ENCODE peak calls at places on chromosomes 16 and 17, in four cellular contexts. One of them, this sample, is unnamed.

GRCh38 chr16:71320021-71320420 is 30.8 kb upstream of the CMTR2 start:
- DNase-seq in body of pancreas: no peak
- DNase-seq in uterus: no peak
- DNase-seq in pancreas: no peak
- DNase-seq in this sample: no peak

GRCh38 chr16:15942901-15943690 is 6.3 kb upstream of the ABCC1 start:
- DNase-seq in body of pancreas: no peak
- DNase-seq in uterus: no peak
- DNase-seq in pancreas: no peak
- DNase-seq in this sample: no peak

GRCh38 chr16:27704252-27704651 is 154.3 kb downstream of the KATNIP start:
- DNase-seq in body of pancreas: no peak
- DNase-seq in uterus: no peak
- DNase-seq in pancreas: no peak
- DNase-seq in this sample: no peak

GRCh38 chr17:4948997-4949320 is 629 bp upstream of the PFN1 start:
- DNase-seq in body of pancreas: peak; percentile 82
- DNase-seq in uterus: peak; percentile 79
- DNase-seq in pancreas: peak; percentile 78
- DNase-seq in this sample: peak; percentile 94

GRCh38 chr17:80887639-80888175 is 103.9 kb upstream of the CHMP6 start:
- DNase-seq in body of pancreas: no peak
- DNase-seq in uterus: no peak
- DNase-seq in pancreas: no peak
- DNase-seq in this sample: no peak

GRCh38 chr17:67157732-67158639 is 87.0 kb downstream of the HELZ start:
- DNase-seq in body of pancreas: no peak
- DNase-seq in uterus: no peak
- DNase-seq in pancreas: no peak
- DNase-seq in this sample: peak; percentile 79

GRCh38 chr16:74862743-74863244 is 88.2 kb upstream of the FA2H start:
- DNase-seq in body of pancreas: no peak
- DNase-seq in uterus: no peak
- DNase-seq in pancreas: no peak
- DNase-seq in this sample: peak; percentile 68

GRCh38 chr16:27463741-27464662 is 62.0 kb downstream of the IL21R start:
- DNase-seq in body of pancreas: no peak
- DNase-seq in uterus: no peak
- DNase-seq in pancreas: no peak
- DNase-seq in this sample: no peak

GRCh38 chr16:81567987-81568748 is 123.6 kb downstream of the CMIP start:
- DNase-seq in body of pancreas: peak; percentile 56
- DNase-seq in uterus: no peak
- DNase-seq in pancreas: peak; percentile 29
- DNase-seq in this sample: peak; percentile 24

GRCh38 chr17:60971515-60972369 is 294.1 kb downstream of the BCAS3 start:
- DNase-seq in body of pancreas: peak; percentile 48
- DNase-seq in uterus: peak; percentile 22
- DNase-seq in pancreas: no peak
- DNase-seq in this sample: peak; percentile 83

GRCh38 chr16:65319621-65320231 is 197.9 kb upstream of the CDH11 start:
- DNase-seq in body of pancreas: no peak
- DNase-seq in uterus: no peak
- DNase-seq in pancreas: no peak
- DNase-seq in this sample: no peak

GRCh38 chr17:41772218-41772585 is 14.3 kb downstream of the JUP start:
- DNase-seq in body of pancreas: peak; percentile 82
- DNase-seq in uterus: no peak
- DNase-seq in pancreas: peak; percentile 73
- DNase-seq in this sample: no peak

GRCh38 chr17:7046127-7046724 is 2.3 kb upstream of the SLC16A11 start:
- DNase-seq in body of pancreas: peak; percentile 95
- DNase-seq in uterus: no peak
- DNase-seq in pancreas: peak; percentile 85
- DNase-seq in this sample: peak; percentile 36

GRCh38 chr17:13474073-13474800 is 127.5 kb downstream of the HS3ST3A1 start:
- DNase-seq in body of pancreas: no peak
- DNase-seq in uterus: no peak
- DNase-seq in pancreas: no peak
- DNase-seq in this sample: peak; percentile 60

GRCh38 chr17:83064021-83064731 is 15.2 kb upstream of the METRNL start:
- DNase-seq in body of pancreas: no peak
- DNase-seq in uterus: peak; percentile 8
- DNase-seq in pancreas: peak; percentile 1
- DNase-seq in this sample: no peak

GRCh38 chr17:17537311-17538099 is 41.3 kb upstream of the RASD1 start:
- DNase-seq in body of pancreas: peak; percentile 42
- DNase-seq in uterus: no peak
- DNase-seq in pancreas: no peak
- DNase-seq in this sample: no peak

GRCh38 chr16:30619207-30619606 is 9.0 kb upstream of the ZNF689 start:
- DNase-seq in body of pancreas: no peak
- DNase-seq in uterus: no peak
- DNase-seq in pancreas: no peak
- DNase-seq in this sample: no peak

GRCh38 chr16:10569629-10570028 is 10.8 kb downstream of the EMP2 start:
- DNase-seq in body of pancreas: no peak
- DNase-seq in uterus: no peak
- DNase-seq in pancreas: no peak
- DNase-seq in this sample: no peak

GRCh38 chr16:556479-557173 is 3.6 kb upstream of the PRR35 start:
- DNase-seq in body of pancreas: no peak
- DNase-seq in uterus: no peak
- DNase-seq in pancreas: no peak
- DNase-seq in this sample: no peak

GRCh38 chr16:71258371-71258770 is 27.8 kb upstream of the HYDIN start:
- DNase-seq in body of pancreas: no peak
- DNase-seq in uterus: no peak
- DNase-seq in pancreas: no peak
- DNase-seq in this sample: no peak

GRCh38 chr17:56594528-56595418 is 1.3 kb downstream of the NOG start:
- DNase-seq in body of pancreas: no peak
- DNase-seq in uterus: no peak
- DNase-seq in pancreas: no peak
- DNase-seq in this sample: no peak

GRCh38 chr17:27778193-27778592 is 22.1 kb downstream of the NOS2 start:
- DNase-seq in body of pancreas: no peak
- DNase-seq in uterus: no peak
- DNase-seq in pancreas: no peak
- DNase-seq in this sample: peak; percentile 51

GRCh38 chr17:57484081-57484666 is 227.9 kb downstream of the MSI2 start:
- DNase-seq in body of pancreas: no peak
- DNase-seq in uterus: no peak
- DNase-seq in pancreas: no peak
- DNase-seq in this sample: no peak

GRCh38 chr17:50144346-50144745 is 6.1 kb downstream of the PPP1R9B start:
- DNase-seq in body of pancreas: no peak
- DNase-seq in uterus: no peak
- DNase-seq in pancreas: no peak
- DNase-seq in this sample: no peak

GRCh38 chr17:76153202-76153601 is 12.2 kb upstream of the FOXJ1 start:
- DNase-seq in body of pancreas: no peak
- DNase-seq in uterus: no peak
- DNase-seq in pancreas: no peak
- DNase-seq in this sample: no peak

GRCh38 chr16:67538666-67539101 is 10.1 kb downstream of the RIPOR1 start:
- DNase-seq in body of pancreas: no peak
- DNase-seq in uterus: no peak
- DNase-seq in pancreas: no peak
- DNase-seq in this sample: peak; percentile 71

GRCh38 chr16:89506791-89507191 is 1.4 kb upstream of the SPG7 start:
- DNase-seq in body of pancreas: no peak
- DNase-seq in uterus: no peak
- DNase-seq in pancreas: no peak
- DNase-seq in this sample: no peak

GRCh38 chr16:89510526-89510925 is 2.3 kb downstream of the SPG7 start:
- DNase-seq in body of pancreas: no peak
- DNase-seq in uterus: no peak
- DNase-seq in pancreas: no peak
- DNase-seq in this sample: no peak

GRCh38 chr16:89507219-89507833 is 877 bp upstream of the SPG7 start:
- DNase-seq in body of pancreas: no peak
- DNase-seq in uterus: no peak
- DNase-seq in pancreas: no peak
- DNase-seq in this sample: no peak

GRCh38 chr16:89506113-89506504 is 2.1 kb upstream of the SPG7 start:
- DNase-seq in body of pancreas: no peak
- DNase-seq in uterus: no peak
- DNase-seq in pancreas: no peak
- DNase-seq in this sample: no peak

GRCh38 chr16:89507834-89508590 is at the start of gene SPG7:
- DNase-seq in body of pancreas: peak; percentile 87
- DNase-seq in uterus: peak; percentile 75
- DNase-seq in pancreas: peak; percentile 78
- DNase-seq in this sample: peak; percentile 90
- TF ChIP-seq CTCF in body of pancreas: no peak
- TF ChIP-seq CTCF in uterus: peak; percentile 6
- TF ChIP-seq CTCF in pancreas: no peak
- TF ChIP-seq CTCF in this sample: no peak

DNA sequence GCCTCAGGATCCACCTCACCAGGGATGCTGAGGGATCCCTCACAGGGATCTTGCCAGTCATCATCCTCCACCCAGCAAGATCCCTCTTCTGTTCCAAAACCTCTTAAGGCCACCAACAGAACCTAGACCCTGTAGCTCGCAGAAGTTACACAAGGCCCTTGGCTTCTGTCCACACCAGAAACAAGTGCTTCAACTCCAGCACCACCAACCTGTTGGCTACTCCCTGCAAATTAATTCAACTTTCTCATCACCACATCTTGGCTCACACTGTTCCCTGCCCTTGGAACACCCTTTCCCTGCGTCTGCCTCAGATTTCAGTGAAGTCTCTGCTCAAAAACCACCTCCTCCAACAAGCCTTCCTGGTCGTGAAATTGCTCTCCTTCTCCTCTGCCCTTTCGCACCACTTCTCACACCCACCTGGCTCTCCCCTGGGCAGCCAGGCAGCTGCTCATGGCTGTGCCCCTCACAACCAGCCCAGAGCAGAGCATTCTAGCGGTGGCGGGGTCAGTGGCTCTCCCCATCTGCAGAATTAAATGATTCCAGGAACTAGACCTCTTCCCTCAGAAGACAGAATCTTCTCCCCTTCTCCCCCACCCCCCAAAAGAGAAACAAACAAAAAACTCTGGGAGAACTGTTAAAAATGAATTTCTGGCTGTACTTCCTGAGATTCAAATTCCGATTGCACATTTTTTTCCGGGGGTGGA is 1.8 kb downstream of the PLLP start:
- DNase-seq in body of pancreas: peak; percentile 58
- DNase-seq in uterus: no peak
- DNase-seq in pancreas: no peak
- DNase-seq in this sample: no peak
- H3K4me3 ChIP-seq in body of pancreas: no peak overlapping the region
- H3K4me3 ChIP-seq in uterus: no peak overlapping the region
- H3K4me3 ChIP-seq in pancreas: no peak overlapping the region
- H3K4me3 ChIP-seq in this sample: no peak overlapping the region

DNA sequence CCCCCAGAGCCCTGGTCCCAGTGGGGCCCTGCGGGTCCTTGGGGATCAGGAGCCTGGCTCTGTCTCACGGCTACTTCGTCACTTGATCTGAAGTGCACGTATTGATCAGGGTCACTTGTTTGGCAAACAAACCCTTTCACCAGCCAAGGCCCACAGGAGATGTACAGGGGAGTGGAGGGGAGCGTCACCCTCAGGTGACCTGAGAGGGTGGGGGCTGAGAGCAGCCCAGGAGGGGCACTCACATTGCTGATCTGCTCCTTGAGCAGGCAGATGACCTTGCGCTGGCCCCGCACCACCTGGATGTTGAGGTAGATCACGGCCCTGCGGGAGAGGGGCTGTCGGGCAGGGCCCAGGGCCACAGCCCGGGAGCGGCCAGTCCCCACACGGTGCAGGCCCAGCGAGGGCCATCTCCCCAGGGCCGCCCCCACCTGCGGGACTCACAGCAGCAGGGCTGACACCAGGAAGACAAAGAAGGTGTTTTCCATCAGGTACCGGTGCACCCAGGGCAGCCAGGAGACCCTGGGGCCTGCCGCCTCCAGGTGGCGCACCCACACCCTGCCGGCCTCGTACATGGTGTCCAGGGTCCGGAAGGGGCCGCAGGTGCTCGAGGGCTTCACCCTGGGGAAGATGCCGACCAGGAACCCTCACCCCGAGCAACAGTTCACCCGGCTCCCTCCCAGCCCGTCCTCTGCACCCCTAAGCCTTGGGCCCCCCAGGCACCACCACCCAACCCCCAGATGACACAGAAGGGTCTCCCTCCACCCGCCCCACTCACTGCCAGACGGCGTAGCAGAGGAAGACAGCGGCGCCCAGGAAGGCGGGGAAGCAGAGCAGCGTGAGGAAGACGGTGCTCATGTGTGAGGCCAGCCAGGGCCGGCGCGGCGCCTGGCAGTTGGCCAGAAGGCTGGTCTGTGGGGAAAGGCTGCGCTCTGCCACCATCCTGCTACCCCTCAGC is 11.3 kb downstream of the TMC6 start:
- DNase-seq in body of pancreas: peak; percentile 74
- DNase-seq in uterus: peak; percentile 14
- DNase-seq in pancreas: no peak
- DNase-seq in this sample: no peak
- TF ChIP-seq CTCF in body of pancreas: peak; percentile 70
- TF ChIP-seq CTCF in uterus: no peak
- TF ChIP-seq CTCF in pancreas: peak; percentile 46
- TF ChIP-seq CTCF in this sample: peak; percentile 39

GRCh38 chr17:74938194-74938950 is 2.7 kb downstream of the OTOP3 start:
- DNase-seq in body of pancreas: no peak
- DNase-seq in uterus: no peak
- DNase-seq in pancreas: no peak
- DNase-seq in this sample: no peak

GRCh38 chr17:74939534-74939933 is 3.8 kb downstream of the OTOP3 start:
- DNase-seq in body of pancreas: no peak
- DNase-seq in uterus: no peak
- DNase-seq in pancreas: no peak
- DNase-seq in this sample: no peak

GRCh38 chr17:74943808-74944522 is 8.3 kb downstream of the OTOP3 start:
- DNase-seq in body of pancreas: no peak
- DNase-seq in uterus: no peak
- DNase-seq in pancreas: no peak
- DNase-seq in this sample: peak; percentile 7

GRCh38 chr17:74937064-74938051 is 1.7 kb downstream of the OTOP3 start:
- DNase-seq in body of pancreas: no peak
- DNase-seq in uterus: no peak
- DNase-seq in pancreas: no peak
- DNase-seq in this sample: peak; percentile 4

DNA sequence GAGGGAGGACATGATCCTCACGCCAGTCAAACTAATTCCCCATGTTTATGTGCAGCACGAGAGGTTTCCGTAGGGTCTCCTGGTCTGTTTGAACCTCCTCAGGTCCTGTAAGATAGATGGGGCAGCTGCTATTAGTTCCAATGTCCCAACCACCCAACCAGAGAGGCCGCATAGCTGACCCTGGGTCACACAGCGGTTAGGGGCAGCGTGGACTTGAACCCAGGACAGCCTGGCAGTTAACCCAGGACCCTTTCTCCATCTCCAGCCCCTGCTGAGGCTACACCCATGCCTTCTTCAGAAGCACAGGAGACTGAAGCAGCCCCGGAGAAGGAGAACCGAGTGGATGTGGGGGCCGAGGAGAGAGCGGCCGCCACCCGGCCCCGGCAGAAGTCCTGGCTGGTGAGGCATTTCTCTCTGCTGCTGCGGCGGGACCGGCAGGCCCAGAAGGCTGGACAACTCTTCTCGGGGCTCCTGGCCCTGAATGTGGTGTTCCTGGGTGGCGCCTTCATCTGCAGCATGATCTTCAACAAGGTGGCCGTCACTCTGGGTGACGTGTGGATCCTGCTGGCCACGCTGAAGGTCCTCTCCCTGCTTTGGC is 5.5 kb downstream of the OTOP3 start:
- DNase-seq in body of pancreas: no peak
- DNase-seq in uterus: no peak
- DNase-seq in pancreas: no peak
- DNase-seq in this sample: no peak
- H3K4me3 ChIP-seq in body of pancreas: no peak overlapping the region
- H3K4me3 ChIP-seq in uterus: no peak overlapping the region
- H3K4me3 ChIP-seq in pancreas: no peak overlapping the region
- H3K4me3 ChIP-seq in this sample: no peak overlapping the region

This sample was measured in choroid plexus epithelial cell.